ENCODE peak calls at places on chromosome 6, in six cellular contexts. One of them, this sample, is unnamed.

GRCh38 chr6:137248702-137249101 is 29.5 kb upstream of the IFNGR1 start:
- DNase-seq in mesothelial cell of epicardium: no peak
- DNase-seq in GM13977: no peak
- DNase-seq in stomach: no peak
- DNase-seq in breast epithelium: no peak
- DNase-seq in A549: no peak
- DNase-seq in this sample: no peak

GRCh38 chr6:87574237-87574636 is 15.6 kb downstream of the RARS2 start:
- DNase-seq in mesothelial cell of epicardium: no peak
- DNase-seq in GM13977: no peak
- DNase-seq in stomach: no peak
- DNase-seq in breast epithelium: no peak
- DNase-seq in A549: no peak
- DNase-seq in this sample: no peak

GRCh38 chr6:163423696-163424095 is 9.2 kb downstream of the QKI start:
- DNase-seq in mesothelial cell of epicardium: no peak
- DNase-seq in GM13977: no peak
- DNase-seq in stomach: no peak
- DNase-seq in breast epithelium: no peak
- DNase-seq in A549: no peak
- DNase-seq in this sample: no peak

GRCh38 chr6:118283759-118284158 is 264.3 kb upstream of the PLN start:
- DNase-seq in mesothelial cell of epicardium: no peak
- DNase-seq in GM13977: peak
- DNase-seq in stomach: peak
- DNase-seq in breast epithelium: no peak
- DNase-seq in A549: peak
- DNase-seq in this sample: no peak

GRCh38 chr6:151763938-151764680 is 43.4 kb upstream of the ESR1 start:
- DNase-seq in mesothelial cell of epicardium: peak
- DNase-seq in GM13977: peak
- DNase-seq in stomach: peak
- DNase-seq in breast epithelium: peak
- DNase-seq in A549: peak
- DNase-seq in this sample: no peak

GRCh38 chr6:18362058-18362561 is 25.0 kb upstream of the RNF144B start:
- DNase-seq in mesothelial cell of epicardium: no peak
- DNase-seq in GM13977: no peak
- DNase-seq in stomach: no peak
- DNase-seq in breast epithelium: no peak
- DNase-seq in A549: no peak
- DNase-seq in this sample: no peak

GRCh38 chr6:70257874-70258273 is 45.0 kb downstream of the COL9A1 start:
- DNase-seq in mesothelial cell of epicardium: no peak
- DNase-seq in GM13977: no peak
- DNase-seq in stomach: no peak
- DNase-seq in breast epithelium: no peak
- DNase-seq in A549: no peak
- DNase-seq in this sample: no peak

GRCh38 chr6:92748131-92748530 is 671.2 kb downstream of the EPHA7 start:
- DNase-seq in mesothelial cell of epicardium: no peak
- DNase-seq in GM13977: no peak
- DNase-seq in stomach: no peak
- DNase-seq in breast epithelium: no peak
- DNase-seq in A549: no peak
- DNase-seq in this sample: no peak

GRCh38 chr6:36599791-36600209 is 5.6 kb downstream of the SRSF3 start:
- DNase-seq in mesothelial cell of epicardium: no peak
- DNase-seq in GM13977: no peak
- DNase-seq in stomach: peak
- DNase-seq in breast epithelium: peak
- DNase-seq in A549: no peak
- DNase-seq in this sample: no peak

GRCh38 chr6:118216751-118217150 is 309.7 kb downstream of the SLC35F1 start:
- DNase-seq in mesothelial cell of epicardium: no peak
- DNase-seq in GM13977: no peak
- DNase-seq in stomach: no peak
- DNase-seq in breast epithelium: no peak
- DNase-seq in A549: no peak
- DNase-seq in this sample: no peak

GRCh38 chr6:132236744-132237143 is 164.5 kb downstream of the MOXD1 start:
- DNase-seq in mesothelial cell of epicardium: no peak
- DNase-seq in GM13977: no peak
- DNase-seq in stomach: no peak
- DNase-seq in breast epithelium: no peak
- DNase-seq in A549: no peak
- DNase-seq in this sample: no peak

GRCh38 chr6:136251394-136251793 is 1.3 kb upstream of the MTFR2 start:
- DNase-seq in mesothelial cell of epicardium: no peak
- DNase-seq in GM13977: no peak
- DNase-seq in stomach: no peak
- DNase-seq in breast epithelium: no peak
- DNase-seq in A549: no peak
- DNase-seq in this sample: no peak

GRCh38 chr6:15325540-15325955 is 79.7 kb downstream of the JARID2 start:
- DNase-seq in mesothelial cell of epicardium: no peak
- DNase-seq in GM13977: no peak
- DNase-seq in stomach: no peak
- DNase-seq in breast epithelium: no peak
- DNase-seq in A549: no peak
- DNase-seq in this sample: no peak

GRCh38 chr6:146871613-146872465 is 273.1 kb downstream of the ADGB start:
- DNase-seq in mesothelial cell of epicardium: no peak
- DNase-seq in GM13977: no peak
- DNase-seq in stomach: no peak
- DNase-seq in breast epithelium: no peak
- DNase-seq in A549: no peak
- DNase-seq in this sample: no peak

GRCh38 chr6:6969761-6970223 is 138.0 kb upstream of the RREB1 start:
- DNase-seq in mesothelial cell of epicardium: no peak
- DNase-seq in GM13977: no peak
- DNase-seq in stomach: peak
- DNase-seq in breast epithelium: no peak
- DNase-seq in A549: no peak
- DNase-seq in this sample: no peak

GRCh38 chr6:95387845-95388244 is 189.5 kb upstream of the MANEA start:
- DNase-seq in mesothelial cell of epicardium: no peak
- DNase-seq in GM13977: no peak
- DNase-seq in stomach: no peak
- DNase-seq in breast epithelium: no peak
- DNase-seq in A549: no peak
- DNase-seq in this sample: no peak

GRCh38 chr6:43847741-43848630 is 78.0 kb downstream of the VEGFA start:
- DNase-seq in mesothelial cell of epicardium: no peak
- DNase-seq in GM13977: no peak
- DNase-seq in stomach: no peak
- DNase-seq in breast epithelium: no peak
- DNase-seq in A549: no peak
- DNase-seq in this sample: no peak

GRCh38 chr6:156410649-156411048 is 366.5 kb upstream of the ARID1B start:
- DNase-seq in mesothelial cell of epicardium: no peak
- DNase-seq in GM13977: no peak
- DNase-seq in stomach: no peak
- DNase-seq in breast epithelium: no peak
- DNase-seq in A549: no peak
- DNase-seq in this sample: no peak
- TF ChIP-seq CTCF in mesothelial cell of epicardium: peak
- TF ChIP-seq CTCF in GM13977: no peak
- TF ChIP-seq CTCF in stomach: no peak
- TF ChIP-seq CTCF in breast epithelium: no peak
- TF ChIP-seq CTCF in A549: no peak
- TF ChIP-seq CTCF in this sample: no peak

DNA sequence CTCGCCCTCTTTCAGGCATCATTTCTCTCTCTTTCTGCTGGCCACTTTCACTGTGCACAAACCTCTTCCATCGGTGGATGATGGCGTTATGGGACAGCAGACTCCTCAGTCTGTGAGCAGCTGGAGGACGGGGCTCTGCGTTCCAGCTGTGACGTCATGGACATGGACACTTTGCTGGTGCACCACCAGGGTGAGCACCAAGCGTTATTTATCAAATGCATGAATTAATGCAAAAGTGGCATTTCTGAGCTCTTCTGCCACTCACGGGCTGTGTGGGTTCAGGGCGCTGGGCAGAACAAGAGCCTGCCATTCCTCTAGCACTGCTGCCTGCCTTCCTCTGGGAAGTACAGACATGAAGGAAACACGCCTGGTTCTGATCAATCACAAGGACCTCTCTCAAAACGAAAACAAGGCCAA is 82.9 kb upstream of the MPC1 start:
- DNase-seq in mesothelial cell of epicardium: no peak
- DNase-seq in GM13977: no peak
- DNase-seq in stomach: no peak
- DNase-seq in breast epithelium: no peak
- DNase-seq in A549: peak
- DNase-seq in this sample: no peak
- TF ChIP-seq CTCF in mesothelial cell of epicardium: no peak
- TF ChIP-seq CTCF in GM13977: no peak
- TF ChIP-seq CTCF in stomach: no peak
- TF ChIP-seq CTCF in breast epithelium: no peak
- TF ChIP-seq CTCF in A549: no peak
- TF ChIP-seq CTCF in this sample: no peak

GRCh38 chr6:80009531-80009930 is 5.1 kb downstream of the TTK start:
- DNase-seq in mesothelial cell of epicardium: no peak
- DNase-seq in GM13977: no peak
- DNase-seq in stomach: no peak
- DNase-seq in breast epithelium: no peak
- DNase-seq in A549: no peak
- DNase-seq in this sample: no peak

GRCh38 chr6:80005406-80005805 is 957 bp downstream of the TTK start:
- DNase-seq in mesothelial cell of epicardium: no peak
- DNase-seq in GM13977: no peak
- DNase-seq in stomach: no peak
- DNase-seq in breast epithelium: no peak
- DNase-seq in A549: no peak
- DNase-seq in this sample: no peak

GRCh38 chr6:80006541-80006940 is 2.1 kb downstream of the TTK start:
- DNase-seq in mesothelial cell of epicardium: no peak
- DNase-seq in GM13977: no peak
- DNase-seq in stomach: no peak
- DNase-seq in breast epithelium: no peak
- DNase-seq in A549: no peak
- DNase-seq in this sample: no peak

GRCh38 chr6:80004199-80005072 is at the start of gene TTK:
- DNase-seq in mesothelial cell of epicardium: peak
- DNase-seq in GM13977: peak
- DNase-seq in stomach: peak
- DNase-seq in breast epithelium: peak
- DNase-seq in A549: peak
- DNase-seq in this sample: peak

DNA sequence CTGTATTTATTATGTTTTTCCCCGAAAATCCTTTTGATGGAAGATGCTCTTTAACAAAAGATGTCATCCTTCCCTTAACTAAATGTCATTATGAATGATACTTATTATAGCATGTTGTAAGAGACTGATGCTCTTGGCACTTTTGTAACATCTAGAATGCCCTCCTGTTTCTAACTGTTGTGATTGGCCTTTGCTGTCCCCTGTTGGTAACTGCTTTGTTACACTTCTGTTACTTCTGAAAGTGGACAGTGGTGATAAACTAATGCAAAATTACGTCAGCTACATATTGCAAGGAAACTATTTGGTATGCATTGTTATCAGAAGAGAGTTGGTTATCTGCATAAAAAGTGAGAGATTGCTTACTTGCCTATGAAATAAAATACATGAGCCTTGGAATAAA is 5.8 kb downstream of the TTK start:
- DNase-seq in mesothelial cell of epicardium: no peak
- DNase-seq in GM13977: no peak
- DNase-seq in stomach: no peak
- DNase-seq in breast epithelium: no peak
- DNase-seq in A549: no peak
- DNase-seq in this sample: no peak
- TF ChIP-seq CTCF in mesothelial cell of epicardium: no peak
- TF ChIP-seq CTCF in GM13977: no peak
- TF ChIP-seq CTCF in stomach: no peak
- TF ChIP-seq CTCF in breast epithelium: no peak
- TF ChIP-seq CTCF in A549: no peak
- TF ChIP-seq CTCF in this sample: no peak

DNA sequence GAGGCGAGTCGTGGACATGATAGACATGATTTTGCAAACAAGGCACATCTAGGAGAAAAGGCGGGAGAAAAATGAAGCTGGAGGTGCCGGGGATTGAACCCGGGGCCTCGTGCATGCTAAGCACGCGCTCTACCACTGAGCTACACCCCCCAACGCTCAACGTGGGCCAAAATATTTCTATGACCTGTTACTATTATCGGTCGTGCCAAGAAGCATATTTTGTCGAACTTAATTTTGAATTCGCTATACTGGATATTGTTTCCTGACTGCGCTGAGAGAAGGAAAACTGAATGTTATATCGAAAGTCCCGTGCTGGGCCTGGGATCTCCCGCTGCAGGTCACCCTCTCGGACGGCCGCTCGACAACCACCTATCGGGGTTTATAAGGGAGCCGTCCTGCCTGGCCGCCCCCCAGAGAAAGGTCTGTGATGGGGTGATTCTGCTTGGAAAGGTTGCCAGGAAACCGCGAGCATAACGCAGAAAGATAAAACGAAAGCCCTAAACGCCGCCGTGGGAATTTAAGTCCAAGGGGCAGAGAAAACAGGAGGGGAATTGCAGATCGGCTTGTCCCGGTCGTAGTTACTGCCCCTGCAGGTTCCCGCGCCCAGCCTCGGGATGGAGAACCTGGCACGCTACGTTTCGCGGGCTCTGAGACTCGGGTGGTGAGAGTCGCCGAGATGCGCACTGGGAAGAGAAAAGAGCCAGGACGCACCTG is 60.0 kb downstream of the TRIM27 start:
- DNase-seq in mesothelial cell of epicardium: peak
- DNase-seq in GM13977: peak
- DNase-seq in stomach: peak
- DNase-seq in breast epithelium: peak
- DNase-seq in A549: no peak
- DNase-seq in this sample: peak
- TF ChIP-seq CTCF in mesothelial cell of epicardium: no peak
- TF ChIP-seq CTCF in GM13977: no peak
- TF ChIP-seq CTCF in stomach: no peak
- TF ChIP-seq CTCF in breast epithelium: no peak
- TF ChIP-seq CTCF in A549: no peak
- TF ChIP-seq CTCF in this sample: no peak

GRCh38 chr6:82589509-82590206 is 226.0 kb downstream of the TPBG start:
- DNase-seq in mesothelial cell of epicardium: no peak
- DNase-seq in GM13977: peak
- DNase-seq in stomach: no peak
- DNase-seq in breast epithelium: no peak
- DNase-seq in A549: peak
- DNase-seq in this sample: no peak
- TF ChIP-seq CTCF in mesothelial cell of epicardium: no peak
- TF ChIP-seq CTCF in GM13977: peak
- TF ChIP-seq CTCF in stomach: no peak
- TF ChIP-seq CTCF in breast epithelium: no peak
- TF ChIP-seq CTCF in A549: peak
- TF ChIP-seq CTCF in this sample: no peak

GRCh38 chr6:33123732-33124524 is 48.1 kb downstream of the HLA-DPB1 start:
- DNase-seq in mesothelial cell of epicardium: no peak
- DNase-seq in GM13977: no peak
- DNase-seq in stomach: no peak
- DNase-seq in breast epithelium: no peak
- DNase-seq in A549: peak
- DNase-seq in this sample: no peak
- TF ChIP-seq CTCF in mesothelial cell of epicardium: peak
- TF ChIP-seq CTCF in GM13977: peak
- TF ChIP-seq CTCF in stomach: no peak
- TF ChIP-seq CTCF in breast epithelium: no peak
- TF ChIP-seq CTCF in A549: peak
- TF ChIP-seq CTCF in this sample: no peak

GRCh38 chr6:16739329-16739801 is 21.9 kb downstream of the ATXN1 start:
- DNase-seq in mesothelial cell of epicardium: no peak
- DNase-seq in GM13977: no peak
- DNase-seq in stomach: no peak
- DNase-seq in breast epithelium: peak
- DNase-seq in A549: no peak
- DNase-seq in this sample: no peak
- TF ChIP-seq CTCF in mesothelial cell of epicardium: no peak
- TF ChIP-seq CTCF in GM13977: no peak
- TF ChIP-seq CTCF in stomach: no peak
- TF ChIP-seq CTCF in breast epithelium: no peak
- TF ChIP-seq CTCF in A549: no peak
- TF ChIP-seq CTCF in this sample: no peak

This sample was measured in activated B cell treated with CpG ODN at 0.5 μM for 24 hours.